ENCODE peak calls at places on chromosomes 13 and 19, in five cellular contexts. One of them, this sample, is unnamed.

GRCh38 chr13:109669234-109669612 is 117.2 kb downstream of the IRS2 start:
- DNase-seq in breast epithelium: no peak
- DNase-seq in HCT116: no peak
- DNase-seq in GM12892: no peak
- DNase-seq in upper lobe of left lung: no peak
- DNase-seq in this sample: no peak

GRCh38 chr19:33490041-33490451 is 31.5 kb downstream of the PEPD start:
- DNase-seq in HCT116: no peak
- DNase-seq in breast epithelium: peak; percentile 43
- DNase-seq in upper lobe of left lung: no peak
- DNase-seq in GM12892: no peak
- DNase-seq in this sample: peak; percentile 69

GRCh38 chr19:15379996-15380647 is 535 bp upstream of the AKAP8 start:
- DNase-seq in HCT116: peak; percentile 23
- DNase-seq in upper lobe of left lung: peak; percentile 48
- DNase-seq in GM12892: no peak
- DNase-seq in breast epithelium: peak; percentile 67
- DNase-seq in this sample: no peak

GRCh38 chr19:41323023-41323422 is 13.1 kb downstream of the CCDC97 start:
- DNase-seq in GM12892: no peak
- DNase-seq in breast epithelium: no peak
- DNase-seq in HCT116: no peak
- DNase-seq in upper lobe of left lung: no peak
- DNase-seq in this sample: no peak

GRCh38 chr13:50417597-50417996 is 402.4 kb downstream of the KCNRG start:
- DNase-seq in GM12892: no peak
- DNase-seq in breast epithelium: no peak
- DNase-seq in upper lobe of left lung: no peak
- DNase-seq in HCT116: no peak
- DNase-seq in this sample: no peak

GRCh38 chr19:23482829-23483228 is 87.6 kb upstream of the ZNF91 start:
- DNase-seq in breast epithelium: no peak
- DNase-seq in HCT116: no peak
- DNase-seq in GM12892: no peak
- DNase-seq in upper lobe of left lung: no peak
- DNase-seq in this sample: no peak

GRCh38 chr19:38444026-38444425 is 10.5 kb downstream of the RYR1 start:
- DNase-seq in HCT116: no peak
- DNase-seq in breast epithelium: no peak
- DNase-seq in GM12892: no peak
- DNase-seq in upper lobe of left lung: no peak
- DNase-seq in this sample: no peak

GRCh38 chr19:56507446-56508281 is at the start of gene ZNF471:
- DNase-seq in GM12892: no peak
- DNase-seq in HCT116: no peak
- DNase-seq in upper lobe of left lung: peak; percentile 98
- DNase-seq in breast epithelium: peak; percentile 97
- DNase-seq in this sample: peak; percentile 97

GRCh38 chr13:102091231-102091630 is 310.6 kb downstream of the FGF14 start:
- DNase-seq in upper lobe of left lung: no peak
- DNase-seq in GM12892: no peak
- DNase-seq in breast epithelium: no peak
- DNase-seq in HCT116: peak; percentile 4
- DNase-seq in this sample: no peak

GRCh38 chr19:19372656-19373416 is 32.6 kb upstream of the GATAD2A start:
- DNase-seq in HCT116: peak; percentile 50
- DNase-seq in breast epithelium: no peak
- DNase-seq in GM12892: no peak
- DNase-seq in upper lobe of left lung: peak; percentile 92
- DNase-seq in this sample: peak; percentile 90

GRCh38 chr13:100490692-100491091 is 97.9 kb downstream of the GGACT start:
- DNase-seq in GM12892: no peak
- DNase-seq in HCT116: peak; percentile 16
- DNase-seq in breast epithelium: no peak
- DNase-seq in upper lobe of left lung: peak; percentile 54
- DNase-seq in this sample: no peak

GRCh38 chr19:49664171-49665070 is 1.2 kb downstream of the IRF3 start:
- DNase-seq in breast epithelium: peak; percentile 93
- DNase-seq in upper lobe of left lung: peak; percentile 94
- DNase-seq in GM12892: peak; percentile 91
- DNase-seq in HCT116: peak; percentile 94
- DNase-seq in this sample: peak; percentile 97

GRCh38 chr19:23440207-23440606 is 44.9 kb upstream of the ZNF91 start:
- DNase-seq in GM12892: no peak
- DNase-seq in breast epithelium: no peak
- DNase-seq in upper lobe of left lung: no peak
- DNase-seq in HCT116: no peak
- DNase-seq in this sample: no peak

GRCh38 chr19:30783936-30784335 is 411.8 kb downstream of the ZNF536 start:
- DNase-seq in upper lobe of left lung: no peak
- DNase-seq in HCT116: no peak
- DNase-seq in breast epithelium: no peak
- DNase-seq in GM12892: no peak
- DNase-seq in this sample: no peak

GRCh38 chr13:43140985-43141384 is 117.6 kb downstream of the DNAJC15 start:
- DNase-seq in GM12892: no peak
- DNase-seq in breast epithelium: no peak
- DNase-seq in HCT116: no peak
- DNase-seq in upper lobe of left lung: no peak
- DNase-seq in this sample: no peak

GRCh38 chr13:41313117-41313516 is 2.0 kb downstream of the NAA16 start:
- DNase-seq in GM12892: no peak
- DNase-seq in breast epithelium: no peak
- DNase-seq in upper lobe of left lung: no peak
- DNase-seq in HCT116: no peak
- DNase-seq in this sample: no peak

GRCh38 chr13:25692156-25692555 is 320.4 kb downstream of the ATP8A2 start:
- DNase-seq in HCT116: no peak
- DNase-seq in upper lobe of left lung: no peak
- DNase-seq in breast epithelium: no peak
- DNase-seq in GM12892: no peak
- DNase-seq in this sample: no peak

GRCh38 chr13:63542704-63543215 is 2127.1 kb upstream of the PCDH20 start:
- DNase-seq in breast epithelium: no peak
- DNase-seq in upper lobe of left lung: no peak
- DNase-seq in GM12892: no peak
- DNase-seq in HCT116: no peak
- DNase-seq in this sample: no peak

GRCh38 chr13:89695343-89696257 is 1651.9 kb upstream of the MIR17HG start:
- DNase-seq in HCT116: peak; percentile 22
- DNase-seq in breast epithelium: no peak
- DNase-seq in GM12892: no peak
- DNase-seq in upper lobe of left lung: no peak
- DNase-seq in this sample: no peak

GRCh38 chr19:12995596-12996541 is 594 bp downstream of the NFIX start:
- DNase-seq in GM12892: peak; percentile 71
- DNase-seq in breast epithelium: no peak
- DNase-seq in upper lobe of left lung: no peak
- DNase-seq in HCT116: no peak
- DNase-seq in this sample: peak; percentile 74

GRCh38 chr13:28313579-28313978 is 175.2 kb downstream of the PAN3 start:
- DNase-seq in upper lobe of left lung: no peak
- DNase-seq in breast epithelium: no peak
- DNase-seq in HCT116: peak; percentile 28
- DNase-seq in GM12892: no peak
- DNase-seq in this sample: no peak

GRCh38 chr19:5554828-5555227 is 12.9 kb downstream of the TINCR start:
- DNase-seq in HCT116: no peak
- DNase-seq in breast epithelium: no peak
- DNase-seq in upper lobe of left lung: no peak
- DNase-seq in GM12892: no peak
- DNase-seq in this sample: no peak

GRCh38 chr19:50203281-50204080 is at the start of gene MYH14:
- DNase-seq in GM12892: no peak
- DNase-seq in breast epithelium: peak; percentile 92
- DNase-seq in HCT116: peak; percentile 86
- DNase-seq in upper lobe of left lung: peak; percentile 91
- DNase-seq in this sample: peak; percentile 47

GRCh38 chr19:38778733-38779132 is 5.4 kb upstream of the LGALS7 start:
- DNase-seq in GM12892: no peak
- DNase-seq in upper lobe of left lung: no peak
- DNase-seq in HCT116: no peak
- DNase-seq in breast epithelium: no peak
- DNase-seq in this sample: peak; percentile 88

GRCh38 chr13:93714171-93714570 is 487.6 kb downstream of the GPC6 start:
- DNase-seq in GM12892: no peak
- DNase-seq in HCT116: no peak
- DNase-seq in upper lobe of left lung: no peak
- DNase-seq in breast epithelium: no peak
- DNase-seq in this sample: no peak

GRCh38 chr19:16603090-16603489 is 24.9 kb downstream of the MED26 start:
- DNase-seq in GM12892: no peak
- DNase-seq in breast epithelium: no peak
- DNase-seq in HCT116: no peak
- DNase-seq in upper lobe of left lung: no peak
- DNase-seq in this sample: no peak

GRCh38 chr13:90118467-90119071 is 1228.9 kb upstream of the MIR17HG start:
- DNase-seq in HCT116: no peak
- DNase-seq in upper lobe of left lung: no peak
- DNase-seq in GM12892: no peak
- DNase-seq in breast epithelium: no peak
- DNase-seq in this sample: no peak

GRCh38 chr13:33351324-33351723 is 65.8 kb upstream of the STARD13 start:
- DNase-seq in GM12892: no peak
- DNase-seq in HCT116: peak; percentile 27
- DNase-seq in breast epithelium: no peak
- DNase-seq in upper lobe of left lung: no peak
- DNase-seq in this sample: no peak
- TF ChIP-seq POLR2AphosphoS5 in GM12892: no peak
- TF ChIP-seq POLR2AphosphoS5 in HCT116: no peak
- TF ChIP-seq POLR2AphosphoS5 in breast epithelium: no peak
- TF ChIP-seq POLR2AphosphoS5 in upper lobe of left lung: no peak
- TF ChIP-seq POLR2AphosphoS5 in this sample: no peak

GRCh38 chr19:44092108-44092507 is 2.1 kb upstream of the ZNF224 start:
- DNase-seq in HCT116: no peak
- DNase-seq in breast epithelium: no peak
- DNase-seq in upper lobe of left lung: no peak
- DNase-seq in GM12892: no peak
- DNase-seq in this sample: no peak

GRCh38 chr19:44093931-44094765 is at the start of gene ZNF224:
- DNase-seq in GM12892: peak; percentile 75
- DNase-seq in HCT116: peak; percentile 82
- DNase-seq in breast epithelium: peak; percentile 86
- DNase-seq in upper lobe of left lung: peak; percentile 94
- DNase-seq in this sample: peak; percentile 95
- TF ChIP-seq POLR2A in GM12892: peak; percentile 58
- TF ChIP-seq POLR2A in HCT116: peak; percentile 39
- TF ChIP-seq POLR2A in breast epithelium: no peak
- TF ChIP-seq POLR2A in upper lobe of left lung: peak; percentile 56
- TF ChIP-seq POLR2A in this sample: no peak

GRCh38 chr13:112689498-112690241 is at the start of gene ATP11A:
- DNase-seq in upper lobe of left lung: peak; percentile 89
- DNase-seq in HCT116: peak; percentile 47
- DNase-seq in GM12892: peak; percentile 91
- DNase-seq in breast epithelium: peak; percentile 89
- DNase-seq in this sample: peak; percentile 97
- TF ChIP-seq POLR2AphosphoS5 in upper lobe of left lung: peak; percentile 94
- TF ChIP-seq POLR2AphosphoS5 in HCT116: peak; percentile 88
- TF ChIP-seq POLR2AphosphoS5 in GM12892: no peak
- TF ChIP-seq POLR2AphosphoS5 in breast epithelium: peak; percentile 54
- TF ChIP-seq POLR2AphosphoS5 in this sample: peak; percentile 94

GRCh38 chr13:111614613-111615012 is 294.2 kb downstream of the TEX29 start:
- DNase-seq in upper lobe of left lung: no peak
- DNase-seq in GM12892: no peak
- DNase-seq in HCT116: no peak
- DNase-seq in breast epithelium: no peak
- DNase-seq in this sample: no peak
- TF ChIP-seq POLR2A in upper lobe of left lung: no peak
- TF ChIP-seq POLR2A in GM12892: no peak
- TF ChIP-seq POLR2A in HCT116: no peak
- TF ChIP-seq POLR2A in breast epithelium: no peak
- TF ChIP-seq POLR2A in this sample: no peak

GRCh38 chr13:97327071-97327470 is 104.9 kb downstream of the MBNL2 start:
- DNase-seq in upper lobe of left lung: no peak
- DNase-seq in GM12892: no peak
- DNase-seq in HCT116: no peak
- DNase-seq in breast epithelium: no peak
- DNase-seq in this sample: no peak
- TF ChIP-seq POLR2AphosphoS5 in upper lobe of left lung: no peak
- TF ChIP-seq POLR2AphosphoS5 in GM12892: no peak
- TF ChIP-seq POLR2AphosphoS5 in HCT116: no peak
- TF ChIP-seq POLR2AphosphoS5 in breast epithelium: no peak
- TF ChIP-seq POLR2AphosphoS5 in this sample: no peak

This sample was measured in spleen.